ENCODE peak calls at places on chromosomes 7 and 10, in five cellular contexts. E is Right ventricle myocardium inferior, R is A549, W is left ventricle myocardium superior, I is Caco-2. C is an unnamed sample.

GRCh38 chr10:68492118-68492517 is 20.3 kb upstream of the DNA2 start:
- DNase-seq in R (no peak), I (no peak), E (no peak), W (no peak), C (no peak)

GRCh38 chr10:132880148-132880981 is 62.0 kb downstream of the CFAP46 start:
- DNase-seq in I (peak), W (peak), E (peak), R (no peak), C (no peak)

GRCh38 chr10:86376852-86377796 is 10.5 kb upstream of the GRID1 start:
- DNase-seq in E (peak), W (peak), I (peak), R (peak), C (peak)

GRCh38 chr10:92327445-92328433 is 36.8 kb downstream of the MARCHF5 start:
- DNase-seq in I (no peak), W (no peak), R (no peak), E (no peak), C (no peak)

GRCh38 chr10:51422311-51423120 is 276.9 kb downstream of the CSTF2T start:
- DNase-seq in R (peak), E (peak), W (peak), I (no peak), C (peak)

GRCh38 chr10:101385866-101386658 is 32.1 kb downstream of the BTRC start:
- DNase-seq in R (no peak), W (no peak), E (no peak), I (no peak), C (no peak)

GRCh38 chr10:50653142-50653541 is 29.4 kb upstream of the SGMS1 start:
- DNase-seq in I (no peak), R (no peak), E (no peak), W (no peak), C (no peak)

GRCh38 chr7:66627876-66628360 is 763 bp upstream of the KCTD7 start:
- DNase-seq in R (no peak), E (peak), W (no peak), I (peak), C (no peak)

GRCh38 chr10:77872151-77872946 is 54.2 kb downstream of the DLG5 start:
- DNase-seq in I (no peak), E (no peak), W (peak), R (no peak), C (peak)

GRCh38 chr10:14383266-14383665 is 52.5 kb upstream of the FRMD4A start:
- DNase-seq in R (no peak), E (no peak), W (no peak), I (no peak), C (no peak)

GRCh38 chr10:84715911-84716310 is 387.5 kb downstream of the CCSER2 start:
- DNase-seq in E (no peak), I (no peak), R (peak), W (no peak), C (no peak)

GRCh38 chr7:74057216-74057925 is 26.2 kb upstream of the LIMK1 start:
- DNase-seq in W (no peak), E (no peak), I (no peak), R (no peak), C (no peak)

GRCh38 chr10:79072041-79072441 is 3.3 kb downstream of the ZMIZ1 start:
- DNase-seq in E (no peak), W (no peak), R (no peak), I (no peak), C (peak)

GRCh38 chr10:29734640-29734979 is 99.8 kb upstream of the SVIL start:
- DNase-seq in R (no peak), E (no peak), I (no peak), W (no peak), C (no peak)

GRCh38 chr10:103564799-103565365 is 71.4 kb downstream of the NEURL1 start:
- DNase-seq in R (peak), I (no peak), W (no peak), E (no peak), C (peak)

GRCh38 chr7:40219917-40220316 is 85.1 kb downstream of the SUGCT start:
- DNase-seq in I (no peak), R (no peak), W (no peak), E (no peak), C (no peak)

GRCh38 chr7:131689662-131690234 is 133.3 kb upstream of the PODXL start:
- DNase-seq in E (no peak), W (no peak), R (no peak), I (no peak), C (no peak)

GRCh38 chr7:28191751-28192150 is 11.2 kb upstream of the JAZF1 start:
- DNase-seq in R (no peak), I (no peak), W (no peak), E (no peak), C (no peak)

GRCh38 chr10:70890917-70891431 is 2.6 kb upstream of the PCBD1 start:
- DNase-seq in R (no peak), W (peak), I (peak), E (peak), C (peak)